ENCODE peak calls at places on chromosomes 3 and 15, in four cellular contexts. One of them, this sample, is unnamed.
A peak's percentile ranks its signal among the peaks of the same experiment; 100 is the strongest.

GRCh38 chr15:64901141-64901540 is 10.6 kb upstream of the ANKDD1A start:
- DNase-seq in GM04503: no peak
- DNase-seq in NCI-H345: no peak
- DNase-seq in T-cell: no peak
- DNase-seq in this sample: no peak

GRCh38 chr3:10867384-10867783 is 51.4 kb downstream of the SLC6A11 start:
- DNase-seq in GM04503: no peak
- DNase-seq in T-cell: no peak
- DNase-seq in NCI-H345: no peak
- DNase-seq in this sample: no peak

GRCh38 chr3:11306815-11307589 is 34.8 kb downstream of the ATG7 start:
- DNase-seq in T-cell: no peak
- DNase-seq in NCI-H345: no peak
- DNase-seq in GM04503: no peak
- DNase-seq in this sample: no peak

GRCh38 chr15:23516866-23517265 is 48.6 kb upstream of the MKRN3 start:
- DNase-seq in NCI-H345: no peak
- DNase-seq in GM04503: no peak
- DNase-seq in T-cell: no peak
- DNase-seq in this sample: no peak

GRCh38 chr15:31081568-31082250 is 19.8 kb downstream of the TRPM1 start:
- DNase-seq in NCI-H345: peak; percentile 76
- DNase-seq in T-cell: no peak
- DNase-seq in GM04503: no peak
- DNase-seq in this sample: no peak

GRCh38 chr3:147758786-147759185 is 349.6 kb downstream of the ZIC1 start:
- DNase-seq in GM04503: peak; percentile 46
- DNase-seq in T-cell: no peak
- DNase-seq in NCI-H345: no peak
- DNase-seq in this sample: no peak

GRCh38 chr3:4753073-4753691 is 226.1 kb upstream of the BHLHE40 start:
- DNase-seq in GM04503: no peak
- DNase-seq in NCI-H345: no peak
- DNase-seq in T-cell: no peak
- DNase-seq in this sample: no peak

GRCh38 chr3:158700559-158700958 is 28.1 kb upstream of the LXN start:
- DNase-seq in NCI-H345: no peak
- DNase-seq in T-cell: no peak
- DNase-seq in GM04503: no peak
- DNase-seq in this sample: no peak

GRCh38 chr3:74630602-74631001 is 16.1 kb upstream of the CNTN3 start:
- DNase-seq in T-cell: no peak
- DNase-seq in GM04503: no peak
- DNase-seq in NCI-H345: no peak
- DNase-seq in this sample: no peak

GRCh38 chr3:16174976-16175901 is 759 bp downstream of the GALNT15 start:
- DNase-seq in NCI-H345: no peak
- DNase-seq in GM04503: no peak
- DNase-seq in T-cell: no peak
- DNase-seq in this sample: no peak

GRCh38 chr3:36635731-36636130 is 128.6 kb downstream of the DCLK3 start:
- DNase-seq in GM04503: no peak
- DNase-seq in NCI-H345: no peak
- DNase-seq in T-cell: no peak
- DNase-seq in this sample: no peak

GRCh38 chr3:2465842-2466241 is 367.2 kb downstream of the CNTN4 start:
- DNase-seq in GM04503: no peak
- DNase-seq in T-cell: no peak
- DNase-seq in NCI-H345: no peak
- DNase-seq in this sample: no peak

GRCh38 chr3:142263126-142263525 is 37.7 kb upstream of the GK5 start:
- DNase-seq in NCI-H345: no peak
- DNase-seq in T-cell: no peak
- DNase-seq in GM04503: no peak
- DNase-seq in this sample: no peak

GRCh38 chr3:197337656-197338055 is 39.2 kb upstream of the DLG1 start:
- DNase-seq in GM04503: no peak
- DNase-seq in T-cell: no peak
- DNase-seq in NCI-H345: no peak
- DNase-seq in this sample: no peak

GRCh38 chr3:195543642-195544536 is 764 bp upstream of the PPP1R2 start:
- DNase-seq in T-cell: no peak
- DNase-seq in GM04503: no peak
- DNase-seq in NCI-H345: no peak
- DNase-seq in this sample: no peak

GRCh38 chr15:63918317-63918672 is 84.5 kb upstream of the HERC1 start:
- DNase-seq in GM04503: no peak
- DNase-seq in NCI-H345: peak; percentile 79
- DNase-seq in T-cell: no peak
- DNase-seq in this sample: no peak

GRCh38 chr3:170835346-170835745 is 34.6 kb downstream of the RPL22L1 start:
- DNase-seq in GM04503: no peak
- DNase-seq in NCI-H345: peak; percentile 78
- DNase-seq in T-cell: no peak
- DNase-seq in this sample: no peak

GRCh38 chr3:58013973-58014649 is 5.9 kb downstream of the FLNB start:
- DNase-seq in NCI-H345: no peak
- DNase-seq in GM04503: peak; percentile 95
- DNase-seq in T-cell: no peak
- DNase-seq in this sample: no peak

GRCh38 chr3:170867552-170867951 is 2.4 kb downstream of the RPL22L1 start:
- DNase-seq in T-cell: no peak
- DNase-seq in GM04503: no peak
- DNase-seq in NCI-H345: no peak
- DNase-seq in this sample: no peak

GRCh38 chr3:5205165-5205941 is 17.8 kb downstream of the EDEM1 start:
- DNase-seq in T-cell: no peak
- DNase-seq in GM04503: no peak
- DNase-seq in NCI-H345: no peak
- DNase-seq in this sample: no peak

GRCh38 chr3:193010191-193010590 is 92.5 kb upstream of the MB21D2 start:
- DNase-seq in T-cell: no peak
- DNase-seq in GM04503: no peak
- DNase-seq in NCI-H345: no peak
- DNase-seq in this sample: no peak

GRCh38 chr15:63256433-63256884 is 20.9 kb upstream of the APH1B start:
- DNase-seq in T-cell: no peak
- DNase-seq in GM04503: peak; percentile 71
- DNase-seq in NCI-H345: no peak
- DNase-seq in this sample: no peak

This sample was measured in NCI-H1048.